ENCODE peak calls at places on chromosomes 7 and 10, in ten cellular contexts. C, N, T, J, Y, G, O, L, B and D are unnamed samples. For H3K4me1, the result is how much of the 10 kb centered on the place peaks cover.

GRCh38 chr7:122219253-122219865 is 75.3 kb upstream of the AASS start:
- DNase-seq in C (no peak), N (peak), T (no peak), J (peak), Y (no peak), G (peak), O (no peak), L (no peak), B (no peak), D (no peak)

GRCh38 chr10:70308121-70309060 is 24.6 kb upstream of the NPFFR1 start:
- DNase-seq in C (no peak), N (no peak), T (no peak), J (no peak), Y (no peak), G (no peak), O (no peak), L (no peak), B (no peak), D (no peak)

GRCh38 chr10:120805014-120805805 is 46.0 kb upstream of the WDR11 start:
- DNase-seq in C (no peak), N (no peak), T (no peak), J (no peak), Y (no peak), G (no peak), O (no peak), L (no peak), B (no peak), D (no peak)

GRCh38 chr10:24435374-24435773 is 226.4 kb downstream of the KIAA1217 start:
- DNase-seq in C (no peak), N (no peak), T (no peak), J (peak), Y (no peak), G (no peak), O (no peak), L (no peak), B (no peak), D (no peak)

GRCh38 chr10:92042541-92042940 is 119.0 kb downstream of the BTAF1 start:
- DNase-seq in C (no peak), N (no peak), T (no peak), J (no peak), Y (no peak), G (no peak), O (no peak), L (no peak), B (no peak), D (no peak)

GRCh38 chr10:111108441-111108840 is 31.6 kb downstream of the ADRA2A start:
- DNase-seq in C (no peak), N (no peak), T (no peak), J (no peak), Y (peak), G (no peak), O (no peak), L (no peak), B (no peak), D (no peak)

GRCh38 chr10:77392236-77392721 is 245.3 kb downstream of the KCNMA1 start:
- DNase-seq in C (no peak), N (no peak), T (no peak), J (peak), Y (peak), G (no peak), O (no peak), L (no peak), B (no peak), D (no peak)

GRCh38 chr10:75403144-75404022 is 1.8 kb upstream of the ZNF503 start:
- DNase-seq in C (peak), N (peak), T (peak), J (no peak), Y (no peak), G (peak), O (peak), L (peak), B (no peak), D (no peak)

GRCh38 chr7:12162420-12163113 is 48.5 kb upstream of the TMEM106B start:
- DNase-seq in C (no peak), N (peak), T (no peak), J (peak), Y (no peak), G (peak), O (no peak), L (no peak), B (no peak), D (no peak)

GRCh38 chr7:105830405-105831218 is 45.8 kb downstream of the ATXN7L1 start:
- DNase-seq in C (no peak), N (peak), T (no peak), J (peak), Y (no peak), G (peak), O (no peak), L (no peak), B (no peak), D (no peak)

GRCh38 chr7:56097700-56098099 is 4.9 kb upstream of the PHKG1 start:
- DNase-seq in C (peak), N (no peak), T (peak), J (peak), Y (peak), G (peak), O (peak), L (no peak), B (peak), D (no peak)

GRCh38 chr10:110151467-110151866 is 55.9 kb upstream of the MXI1 start:
- DNase-seq in C (no peak), N (no peak), T (no peak), J (no peak), Y (peak), G (no peak), O (no peak), L (peak), B (no peak), D (no peak)

DNA sequence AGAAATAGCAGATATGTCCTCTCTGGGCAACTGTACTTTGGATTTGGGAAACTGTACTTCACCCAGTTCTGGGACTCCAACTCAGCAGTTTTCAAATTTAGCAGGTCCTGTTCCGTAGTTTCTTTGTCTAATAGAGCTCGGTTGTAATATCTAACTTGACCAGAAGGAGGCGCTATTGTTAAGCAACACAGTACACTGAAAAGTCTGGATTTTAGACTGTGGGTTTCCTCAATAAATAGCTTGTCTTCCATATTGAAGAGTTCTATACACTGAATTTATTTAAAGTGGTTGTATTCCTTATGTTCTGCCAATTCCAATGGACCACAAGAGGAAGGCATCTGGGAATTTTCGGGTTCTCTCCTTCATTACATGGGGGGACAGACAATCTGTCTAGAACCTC is 39.8 kb downstream of the ELFN1 start:
- DNase-seq in C (no peak), N (peak), T (no peak), J (no peak), Y (no peak), G (no peak), O (no peak), L (no peak), B (no peak), D (no peak)
- TF ChIP-seq CTCF in C (no peak), N (peak), T (no peak), J (peak), Y (no peak), G (peak), O (no peak), L (peak), B (no peak), D (peak)

GRCh38 chr10:11322698-11323097 is 288.8 kb downstream of the USP6NL start:
- DNase-seq in C (no peak), N (no peak), T (no peak), J (no peak), Y (no peak), G (no peak), O (no peak), L (peak), B (no peak), D (no peak)

GRCh38 chr10:11317936-11318670 is 293.3 kb downstream of the USP6NL start:
- DNase-seq in C (no peak), N (no peak), T (no peak), J (no peak), Y (no peak), G (peak), O (no peak), L (peak), B (no peak), D (no peak)

GRCh38 chr10:11318812-11319598 is 292.4 kb downstream of the USP6NL start:
- DNase-seq in C (no peak), N (no peak), T (no peak), J (no peak), Y (no peak), G (no peak), O (no peak), L (peak), B (no peak), D (no peak)

GRCh38 chr10:11319990-11320602 is 291.4 kb downstream of the USP6NL start:
- DNase-seq in C (no peak), N (no peak), T (no peak), J (no peak), Y (no peak), G (no peak), O (no peak), L (peak), B (no peak), D (no peak)

GRCh38 chr10:11320809-11321520 is 290.5 kb downstream of the USP6NL start:
- DNase-seq in C (no peak), N (no peak), T (no peak), J (no peak), Y (no peak), G (no peak), O (no peak), L (peak), B (no peak), D (no peak)
- TF ChIP-seq POLR2A in C (no peak), N (no peak), T (no peak), J (no peak), Y (no peak), G (no peak), O (no peak), L (no peak), B (no peak), D (no peak)

GRCh38 chr7:47782792-47783191 is 165.5 kb downstream of the PKD1L1 start:
- DNase-seq in C (no peak), N (no peak), T (no peak), J (no peak), Y (no peak), G (no peak), O (no peak), L (no peak), B (no peak), D (no peak)

GRCh38 chr7:47785923-47786556 is 162.2 kb downstream of the PKD1L1 start:
- DNase-seq in C (no peak), N (no peak), T (no peak), J (no peak), Y (no peak), G (no peak), O (no peak), L (no peak), B (no peak), D (no peak)

GRCh38 chr7:47786557-47787248 is 161.6 kb downstream of the PKD1L1 start:
- DNase-seq in C (peak), N (peak), T (peak), J (peak), Y (no peak), G (peak), O (peak), L (peak), B (no peak), D (no peak)

GRCh38 chr7:47782022-47782421 is 166.2 kb downstream of the PKD1L1 start:
- DNase-seq in C (no peak), N (no peak), T (no peak), J (peak), Y (no peak), G (no peak), O (no peak), L (no peak), B (no peak), D (no peak)

GRCh38 chr7:47783456-47784240 is 164.6 kb downstream of the PKD1L1 start:
- DNase-seq in C (no peak), N (peak), T (peak), J (peak), Y (no peak), G (peak), O (peak), L (no peak), B (no peak), D (no peak)
- H3K4me1 ChIP-seq in C (under half), N (half or more), T (under half), J (under half), Y (under half), G (half or more), O (under half), L (under half), B (under half), D (under half)

DNA sequence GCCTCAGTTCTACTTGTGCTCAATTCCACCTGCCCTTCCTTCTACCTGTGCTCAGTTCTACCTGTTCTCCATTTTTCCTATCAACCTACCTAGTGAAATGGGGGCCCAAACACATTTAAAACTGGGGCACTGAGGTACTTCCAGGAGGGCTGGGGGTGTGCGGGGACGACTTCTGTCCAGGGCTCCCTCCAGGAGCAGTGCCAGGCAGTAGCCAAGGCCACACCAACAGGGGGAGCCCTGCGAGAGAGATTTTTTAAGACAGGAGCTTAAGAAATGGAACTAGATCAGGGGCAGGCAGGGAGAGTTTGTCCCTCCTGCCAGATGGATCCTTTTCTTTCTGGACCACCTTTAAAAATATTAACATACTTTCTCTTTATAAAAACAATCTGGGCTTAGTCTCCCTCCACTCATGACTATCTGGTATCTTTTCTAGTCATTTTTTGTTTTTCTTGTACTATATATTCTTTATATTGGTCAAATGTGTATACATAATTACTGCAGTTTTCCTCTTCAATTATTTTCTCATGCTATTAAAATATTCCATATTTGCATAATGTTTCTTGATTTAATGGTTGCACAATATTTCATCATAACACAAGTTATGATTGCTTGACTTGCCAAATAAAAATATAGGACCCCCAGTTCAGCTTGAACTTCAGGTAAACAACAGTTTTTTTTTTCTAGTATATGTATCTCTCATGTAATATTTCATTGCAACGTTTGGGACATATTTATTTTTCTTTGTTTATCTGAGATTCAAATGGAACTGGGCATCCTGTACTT is 47.3 kb upstream of the INSYN2A start:
- DNase-seq in C (no peak), N (peak), T (peak), J (peak), Y (no peak), G (peak), O (no peak), L (peak), B (no peak), D (no peak)
- TF ChIP-seq CTCF in C (no peak), N (peak), T (no peak), J (peak), Y (peak), G (peak), O (no peak), L (peak), B (no peak), D (peak)